ENCODE peak calls at places on chromosomes 3 and 15, in nine cellular contexts. One of them, this sample, is unnamed.

GRCh38 chr15:60299452-60300047 is 98.2 kb downstream of the ANXA2 start:
- DNase-seq in stomach: peak
- DNase-seq in tibial nerve: no peak
- DNase-seq in lung: peak
- DNase-seq in cardiac muscle cell: peak
- DNase-seq in CD8-positive, alpha-beta T cell: no peak
- DNase-seq in lower lobe of right lung: no peak
- DNase-seq in substantia nigra: no peak
- DNase-seq in dorsolateral prefrontal cortex: no peak
- DNase-seq in this sample: no peak

GRCh38 chr3:51678685-51679084 is 7.6 kb downstream of the TEX264 start:
- DNase-seq in lower lobe of right lung: no peak
- DNase-seq in lung: no peak
- DNase-seq in substantia nigra: no peak
- DNase-seq in dorsolateral prefrontal cortex: no peak
- DNase-seq in CD8-positive, alpha-beta T cell: no peak
- DNase-seq in tibial nerve: no peak
- DNase-seq in stomach: no peak
- DNase-seq in cardiac muscle cell: no peak
- DNase-seq in this sample: no peak

GRCh38 chr3:53891500-53892334 is at the start of gene SELENOK:
- DNase-seq in stomach: peak
- DNase-seq in CD8-positive, alpha-beta T cell: peak
- DNase-seq in cardiac muscle cell: peak
- DNase-seq in substantia nigra: peak
- DNase-seq in dorsolateral prefrontal cortex: peak
- DNase-seq in lower lobe of right lung: peak
- DNase-seq in lung: peak
- DNase-seq in tibial nerve: peak
- DNase-seq in this sample: peak

GRCh38 chr3:9409981-9410849 is 12.8 kb downstream of the SETD5 start:
- DNase-seq in substantia nigra: no peak
- DNase-seq in tibial nerve: no peak
- DNase-seq in dorsolateral prefrontal cortex: no peak
- DNase-seq in stomach: no peak
- DNase-seq in CD8-positive, alpha-beta T cell: no peak
- DNase-seq in lung: no peak
- DNase-seq in lower lobe of right lung: no peak
- DNase-seq in cardiac muscle cell: no peak
- DNase-seq in this sample: no peak

GRCh38 chr3:31755911-31756658 is 223.4 kb downstream of the STT3B start:
- DNase-seq in stomach: no peak
- DNase-seq in cardiac muscle cell: peak
- DNase-seq in lung: no peak
- DNase-seq in CD8-positive, alpha-beta T cell: no peak
- DNase-seq in dorsolateral prefrontal cortex: no peak
- DNase-seq in tibial nerve: no peak
- DNase-seq in lower lobe of right lung: no peak
- DNase-seq in substantia nigra: no peak
- DNase-seq in this sample: no peak

GRCh38 chr15:28881600-28881999 is 4.2 kb upstream of the APBA2 start:
- DNase-seq in cardiac muscle cell: no peak
- DNase-seq in dorsolateral prefrontal cortex: no peak
- DNase-seq in lower lobe of right lung: no peak
- DNase-seq in lung: no peak
- DNase-seq in tibial nerve: no peak
- DNase-seq in stomach: no peak
- DNase-seq in CD8-positive, alpha-beta T cell: no peak
- DNase-seq in substantia nigra: no peak
- DNase-seq in this sample: no peak

GRCh38 chr3:124486324-124486723 is 243.9 kb upstream of the UMPS start:
- DNase-seq in lower lobe of right lung: no peak
- DNase-seq in substantia nigra: no peak
- DNase-seq in lung: no peak
- DNase-seq in dorsolateral prefrontal cortex: no peak
- DNase-seq in cardiac muscle cell: no peak
- DNase-seq in CD8-positive, alpha-beta T cell: no peak
- DNase-seq in stomach: no peak
- DNase-seq in tibial nerve: no peak
- DNase-seq in this sample: no peak

GRCh38 chr3:124260206-124260915 is 268.4 kb upstream of the ROPN1 start:
- DNase-seq in dorsolateral prefrontal cortex: no peak
- DNase-seq in substantia nigra: no peak
- DNase-seq in CD8-positive, alpha-beta T cell: no peak
- DNase-seq in cardiac muscle cell: peak
- DNase-seq in lung: peak
- DNase-seq in tibial nerve: peak
- DNase-seq in stomach: no peak
- DNase-seq in lower lobe of right lung: no peak
- DNase-seq in this sample: no peak

GRCh38 chr3:197505796-197506553 is 49.8 kb downstream of the BDH1 start:
- DNase-seq in lung: no peak
- DNase-seq in lower lobe of right lung: peak
- DNase-seq in CD8-positive, alpha-beta T cell: no peak
- DNase-seq in cardiac muscle cell: no peak
- DNase-seq in stomach: peak
- DNase-seq in dorsolateral prefrontal cortex: no peak
- DNase-seq in substantia nigra: no peak
- DNase-seq in tibial nerve: no peak
- DNase-seq in this sample: no peak

GRCh38 chr3:46992231-46992630 is 12.8 kb downstream of the NBEAL2 start:
- DNase-seq in substantia nigra: no peak
- DNase-seq in tibial nerve: no peak
- DNase-seq in CD8-positive, alpha-beta T cell: no peak
- DNase-seq in dorsolateral prefrontal cortex: no peak
- DNase-seq in lower lobe of right lung: peak
- DNase-seq in cardiac muscle cell: no peak
- DNase-seq in lung: no peak
- DNase-seq in stomach: no peak
- DNase-seq in this sample: no peak
- H3K27ac ChIP-seq in substantia nigra: no peak
- H3K27ac ChIP-seq in tibial nerve: no peak
- H3K27ac ChIP-seq in CD8-positive, alpha-beta T cell: no peak
- H3K27ac ChIP-seq in dorsolateral prefrontal cortex: no peak
- H3K27ac ChIP-seq in lower lobe of right lung: no peak
- H3K27ac ChIP-seq in cardiac muscle cell: no peak
- H3K27ac ChIP-seq in lung: no peak
- H3K27ac ChIP-seq in stomach: no peak
- H3K27ac ChIP-seq in this sample: no peak

GRCh38 chr3:14256561-14257342 is 78.1 kb downstream of the LSM3 start:
- DNase-seq in CD8-positive, alpha-beta T cell: no peak
- DNase-seq in dorsolateral prefrontal cortex: no peak
- DNase-seq in stomach: peak
- DNase-seq in substantia nigra: no peak
- DNase-seq in lung: no peak
- DNase-seq in cardiac muscle cell: no peak
- DNase-seq in lower lobe of right lung: no peak
- DNase-seq in tibial nerve: no peak
- DNase-seq in this sample: no peak
- H3K27ac ChIP-seq in CD8-positive, alpha-beta T cell: no peak
- H3K27ac ChIP-seq in dorsolateral prefrontal cortex: no peak
- H3K27ac ChIP-seq in stomach: no peak
- H3K27ac ChIP-seq in substantia nigra: no peak
- H3K27ac ChIP-seq in lung: no peak
- H3K27ac ChIP-seq in cardiac muscle cell: no peak
- H3K27ac ChIP-seq in lower lobe of right lung: no peak
- H3K27ac ChIP-seq in tibial nerve: no peak
- H3K27ac ChIP-seq in this sample: peak

GRCh38 chr15:40769310-40770146 is at the start of gene C15orf62:
- DNase-seq in dorsolateral prefrontal cortex: no peak
- DNase-seq in tibial nerve: no peak
- DNase-seq in cardiac muscle cell: peak
- DNase-seq in CD8-positive, alpha-beta T cell: peak
- DNase-seq in lung: no peak
- DNase-seq in stomach: peak
- DNase-seq in lower lobe of right lung: peak
- DNase-seq in substantia nigra: no peak
- DNase-seq in this sample: no peak
- H3K27ac ChIP-seq in dorsolateral prefrontal cortex: peak
- H3K27ac ChIP-seq in tibial nerve: peak
- H3K27ac ChIP-seq in cardiac muscle cell: no peak
- H3K27ac ChIP-seq in CD8-positive, alpha-beta T cell: peak
- H3K27ac ChIP-seq in lung: no peak
- H3K27ac ChIP-seq in stomach: peak
- H3K27ac ChIP-seq in lower lobe of right lung: peak
- H3K27ac ChIP-seq in substantia nigra: no peak
- H3K27ac ChIP-seq in this sample: peak

DNA sequence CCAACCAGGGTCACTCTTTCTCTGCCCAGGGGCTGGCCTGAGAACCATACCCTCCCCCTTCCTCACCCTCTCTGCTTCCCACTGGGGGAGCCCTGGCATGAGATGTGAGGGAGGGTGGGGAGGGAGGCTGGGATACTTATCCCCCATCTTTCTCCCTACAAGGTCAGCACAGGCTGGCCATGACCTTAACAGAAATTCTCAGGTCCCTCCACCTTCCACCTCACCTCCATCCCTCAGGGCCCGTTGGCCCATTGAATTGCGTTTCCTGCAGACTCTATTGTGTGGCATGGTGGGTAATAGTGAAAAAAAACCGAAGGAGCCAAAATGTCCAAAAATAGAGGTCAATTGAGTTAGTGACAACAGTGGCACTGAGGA is 159.5 kb downstream of the OR4M2 start:
- DNase-seq in tibial nerve: no peak
- DNase-seq in lung: no peak
- DNase-seq in cardiac muscle cell: no peak
- DNase-seq in substantia nigra: no peak
- DNase-seq in CD8-positive, alpha-beta T cell: no peak
- DNase-seq in dorsolateral prefrontal cortex: no peak
- DNase-seq in stomach: no peak
- DNase-seq in lower lobe of right lung: no peak
- DNase-seq in this sample: no peak
- H3K27ac ChIP-seq in tibial nerve: no peak
- H3K27ac ChIP-seq in lung: no peak
- H3K27ac ChIP-seq in cardiac muscle cell: no peak
- H3K27ac ChIP-seq in substantia nigra: no peak
- H3K27ac ChIP-seq in CD8-positive, alpha-beta T cell: no peak
- H3K27ac ChIP-seq in dorsolateral prefrontal cortex: no peak
- H3K27ac ChIP-seq in stomach: no peak
- H3K27ac ChIP-seq in lower lobe of right lung: no peak
- H3K27ac ChIP-seq in this sample: no peak

DNA sequence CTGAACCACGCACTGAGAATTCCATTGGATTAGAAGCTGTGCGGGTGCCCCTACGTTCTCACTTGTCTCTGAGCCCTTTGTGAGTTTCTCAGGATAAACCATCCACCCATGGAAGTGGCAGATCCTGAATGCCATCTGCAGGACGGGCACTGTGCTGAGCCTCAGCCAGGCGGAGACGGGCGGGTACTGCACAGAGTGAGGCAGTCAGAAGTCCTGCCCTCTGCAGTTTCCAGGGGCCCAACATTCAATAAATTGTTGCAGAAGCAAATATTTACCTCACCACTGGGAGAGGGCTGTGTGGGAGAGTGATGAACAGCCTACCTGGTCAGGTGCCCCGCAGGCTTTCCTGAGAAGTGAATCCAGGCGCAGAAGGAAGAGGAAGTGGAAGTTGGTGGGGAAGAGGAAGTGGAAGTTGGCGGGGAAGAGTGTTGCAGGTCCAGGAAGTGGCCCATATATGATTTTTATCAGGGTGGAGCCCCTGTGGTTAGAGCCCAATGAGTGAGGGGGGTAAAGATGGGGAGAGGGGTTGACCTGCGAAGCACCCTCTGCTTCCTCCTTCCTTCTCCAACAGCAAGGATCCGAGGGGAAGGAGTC is 100.8 kb downstream of the SLCO3A1 start:
- DNase-seq in cardiac muscle cell: no peak
- DNase-seq in dorsolateral prefrontal cortex: no peak
- DNase-seq in stomach: no peak
- DNase-seq in lower lobe of right lung: no peak
- DNase-seq in CD8-positive, alpha-beta T cell: no peak
- DNase-seq in substantia nigra: no peak
- DNase-seq in lung: no peak
- DNase-seq in tibial nerve: no peak
- DNase-seq in this sample: no peak
- H3K27ac ChIP-seq in cardiac muscle cell: no peak
- H3K27ac ChIP-seq in dorsolateral prefrontal cortex: no peak
- H3K27ac ChIP-seq in stomach: no peak
- H3K27ac ChIP-seq in lower lobe of right lung: no peak
- H3K27ac ChIP-seq in CD8-positive, alpha-beta T cell: no peak
- H3K27ac ChIP-seq in substantia nigra: no peak
- H3K27ac ChIP-seq in lung: no peak
- H3K27ac ChIP-seq in tibial nerve: no peak
- H3K27ac ChIP-seq in this sample: peak

GRCh38 chr15:58444658-58445332 is 13.0 kb downstream of the LIPC start:
- DNase-seq in stomach: no peak
- DNase-seq in substantia nigra: no peak
- DNase-seq in dorsolateral prefrontal cortex: no peak
- DNase-seq in CD8-positive, alpha-beta T cell: no peak
- DNase-seq in lung: no peak
- DNase-seq in lower lobe of right lung: no peak
- DNase-seq in tibial nerve: peak
- DNase-seq in cardiac muscle cell: peak
- DNase-seq in this sample: no peak

GRCh38 chr15:58442122-58442521 is 10.3 kb downstream of the LIPC start:
- DNase-seq in tibial nerve: no peak
- DNase-seq in stomach: no peak
- DNase-seq in cardiac muscle cell: no peak
- DNase-seq in substantia nigra: no peak
- DNase-seq in lower lobe of right lung: no peak
- DNase-seq in CD8-positive, alpha-beta T cell: no peak
- DNase-seq in lung: no peak
- DNase-seq in dorsolateral prefrontal cortex: no peak
- DNase-seq in this sample: no peak

GRCh38 chr15:58441376-58442070 is 9.7 kb downstream of the LIPC start:
- DNase-seq in lung: no peak
- DNase-seq in substantia nigra: no peak
- DNase-seq in lower lobe of right lung: no peak
- DNase-seq in cardiac muscle cell: peak
- DNase-seq in tibial nerve: no peak
- DNase-seq in dorsolateral prefrontal cortex: no peak
- DNase-seq in stomach: no peak
- DNase-seq in CD8-positive, alpha-beta T cell: no peak
- DNase-seq in this sample: no peak

GRCh38 chr15:58444056-58444455 is 12.3 kb downstream of the LIPC start:
- DNase-seq in tibial nerve: no peak
- DNase-seq in CD8-positive, alpha-beta T cell: no peak
- DNase-seq in lung: no peak
- DNase-seq in cardiac muscle cell: no peak
- DNase-seq in substantia nigra: no peak
- DNase-seq in dorsolateral prefrontal cortex: no peak
- DNase-seq in lower lobe of right lung: no peak
- DNase-seq in stomach: no peak
- DNase-seq in this sample: no peak

GRCh38 chr15:58443291-58443690 is 11.5 kb downstream of the LIPC start:
- DNase-seq in cardiac muscle cell: no peak
- DNase-seq in stomach: no peak
- DNase-seq in dorsolateral prefrontal cortex: no peak
- DNase-seq in lower lobe of right lung: no peak
- DNase-seq in substantia nigra: no peak
- DNase-seq in CD8-positive, alpha-beta T cell: no peak
- DNase-seq in tibial nerve: no peak
- DNase-seq in lung: no peak
- DNase-seq in this sample: no peak
- H3K27ac ChIP-seq in cardiac muscle cell: no peak
- H3K27ac ChIP-seq in stomach: no peak
- H3K27ac ChIP-seq in dorsolateral prefrontal cortex: no peak
- H3K27ac ChIP-seq in lower lobe of right lung: no peak
- H3K27ac ChIP-seq in substantia nigra: no peak
- H3K27ac ChIP-seq in CD8-positive, alpha-beta T cell: no peak
- H3K27ac ChIP-seq in tibial nerve: no peak
- H3K27ac ChIP-seq in lung: no peak
- H3K27ac ChIP-seq in this sample: peak